ENCODE peak calls at places on chromosomes 3 and 15, in four cellular contexts. One of them, this sample, is unnamed.

GRCh38 chr15:51750942-51751686 is at the start of gene TMOD2:
- DNase-seq in AG09309: no peak
- DNase-seq in CD8-positive, alpha-beta T cell: peak; percentile 38
- DNase-seq in psoas muscle: peak; percentile 44
- DNase-seq in this sample: no peak

GRCh38 chr15:101027920-101028319 is 108.8 kb downstream of the LRRK1 start:
- DNase-seq in CD8-positive, alpha-beta T cell: no peak
- DNase-seq in psoas muscle: no peak
- DNase-seq in AG09309: no peak
- DNase-seq in this sample: no peak

GRCh38 chr3:171892457-171892856 is 49.3 kb downstream of the TMEM212 start:
- DNase-seq in psoas muscle: no peak
- DNase-seq in AG09309: no peak
- DNase-seq in CD8-positive, alpha-beta T cell: no peak
- DNase-seq in this sample: no peak

GRCh38 chr15:65209701-65210643 is 1.3 kb downstream of the CILP start:
- DNase-seq in AG09309: no peak
- DNase-seq in CD8-positive, alpha-beta T cell: no peak
- DNase-seq in psoas muscle: peak; percentile 28
- DNase-seq in this sample: no peak

GRCh38 chr3:138752886-138753285 is 81.8 kb downstream of the PIK3CB start:
- DNase-seq in AG09309: no peak
- DNase-seq in CD8-positive, alpha-beta T cell: no peak
- DNase-seq in psoas muscle: no peak
- DNase-seq in this sample: no peak

GRCh38 chr3:196666001-196666867 is 26.7 kb downstream of the NRROS start:
- DNase-seq in psoas muscle: no peak
- DNase-seq in CD8-positive, alpha-beta T cell: no peak
- DNase-seq in AG09309: no peak
- DNase-seq in this sample: peak; percentile 31

GRCh38 chr3:33221241-33221640 is 2.6 kb upstream of the SUSD5 start:
- DNase-seq in CD8-positive, alpha-beta T cell: no peak
- DNase-seq in AG09309: no peak
- DNase-seq in psoas muscle: no peak
- DNase-seq in this sample: no peak

GRCh38 chr3:177299250-177299649 is 102.0 kb upstream of the TBL1XR1 start:
- DNase-seq in AG09309: no peak
- DNase-seq in psoas muscle: no peak
- DNase-seq in CD8-positive, alpha-beta T cell: no peak
- DNase-seq in this sample: no peak

GRCh38 chr3:22862111-22862510 is 341.0 kb upstream of the UBE2E2 start:
- DNase-seq in CD8-positive, alpha-beta T cell: no peak
- DNase-seq in psoas muscle: no peak
- DNase-seq in AG09309: no peak
- DNase-seq in this sample: no peak

GRCh38 chr15:40093224-40093842 is 15.3 kb downstream of the BMF start:
- DNase-seq in psoas muscle: no peak
- DNase-seq in AG09309: no peak
- DNase-seq in CD8-positive, alpha-beta T cell: no peak
- DNase-seq in this sample: no peak

GRCh38 chr3:189799366-189799765 is 168.2 kb downstream of the TP63 start:
- DNase-seq in CD8-positive, alpha-beta T cell: no peak
- DNase-seq in AG09309: no peak
- DNase-seq in psoas muscle: no peak
- DNase-seq in this sample: no peak

GRCh38 chr3:53817211-53817610 is 29.0 kb downstream of the CHDH start:
- DNase-seq in AG09309: no peak
- DNase-seq in CD8-positive, alpha-beta T cell: no peak
- DNase-seq in psoas muscle: no peak
- DNase-seq in this sample: no peak

GRCh38 chr3:78506581-78507195 is 1261.1 kb downstream of the ROBO1 start:
- DNase-seq in AG09309: peak; percentile 65
- DNase-seq in CD8-positive, alpha-beta T cell: no peak
- DNase-seq in psoas muscle: no peak
- DNase-seq in this sample: no peak

GRCh38 chr15:99447497-99448371 is 118.0 kb upstream of the MEF2A start:
- DNase-seq in psoas muscle: no peak
- DNase-seq in AG09309: no peak
- DNase-seq in CD8-positive, alpha-beta T cell: no peak
- DNase-seq in this sample: no peak

GRCh38 chr3:52852419-52852818 is 17.6 kb upstream of the MUSTN1 start:
- DNase-seq in CD8-positive, alpha-beta T cell: no peak
- DNase-seq in AG09309: no peak
- DNase-seq in psoas muscle: no peak
- DNase-seq in this sample: no peak

GRCh38 chr15:81723758-81724157 is 322.1 kb downstream of the MEX3B start:
- DNase-seq in AG09309: no peak
- DNase-seq in psoas muscle: peak; percentile 11
- DNase-seq in CD8-positive, alpha-beta T cell: no peak
- DNase-seq in this sample: no peak

GRCh38 chr3:155548194-155548593 is 196.7 kb downstream of the PLCH1 start:
- DNase-seq in CD8-positive, alpha-beta T cell: no peak
- DNase-seq in psoas muscle: no peak
- DNase-seq in AG09309: peak; percentile 8
- DNase-seq in this sample: peak; percentile 5

GRCh38 chr15:57941816-57942215 is 123.7 kb downstream of the ALDH1A2 start:
- DNase-seq in AG09309: no peak
- DNase-seq in psoas muscle: no peak
- DNase-seq in CD8-positive, alpha-beta T cell: no peak
- DNase-seq in this sample: no peak

GRCh38 chr3:37961622-37962455 is 28.7 kb upstream of the VILL start:
- DNase-seq in AG09309: no peak
- DNase-seq in psoas muscle: no peak
- DNase-seq in CD8-positive, alpha-beta T cell: no peak
- DNase-seq in this sample: no peak

GRCh38 chr15:78988361-78988911 is 43.6 kb upstream of the CTSH start:
- DNase-seq in AG09309: peak; percentile 92
- DNase-seq in CD8-positive, alpha-beta T cell: no peak
- DNase-seq in psoas muscle: peak; percentile 67
- DNase-seq in this sample: peak; percentile 97

GRCh38 chr3:98326036-98326435 is 27.6 kb upstream of the OR5K4 start:
- DNase-seq in psoas muscle: no peak
- DNase-seq in AG09309: no peak
- DNase-seq in CD8-positive, alpha-beta T cell: no peak
- DNase-seq in this sample: no peak

GRCh38 chr15:75840659-75841058 is 2.6 kb upstream of the UBE2Q2 start:
- DNase-seq in AG09309: peak; percentile 28
- DNase-seq in psoas muscle: no peak
- DNase-seq in CD8-positive, alpha-beta T cell: no peak
- DNase-seq in this sample: peak; percentile 39

GRCh38 chr3:161673845-161674244 is 177.2 kb downstream of the OTOL1 start:
- DNase-seq in AG09309: no peak
- DNase-seq in psoas muscle: no peak
- DNase-seq in CD8-positive, alpha-beta T cell: no peak
- DNase-seq in this sample: no peak

GRCh38 chr15:63601026-63601726 is 4.0 kb downstream of the FBXL22 start:
- DNase-seq in psoas muscle: peak; percentile 46
- DNase-seq in CD8-positive, alpha-beta T cell: peak; percentile 59
- DNase-seq in AG09309: no peak
- DNase-seq in this sample: no peak

GRCh38 chr3:32969656-32970055 is 18.2 kb downstream of the CCR4 start:
- DNase-seq in AG09309: no peak
- DNase-seq in CD8-positive, alpha-beta T cell: no peak
- DNase-seq in psoas muscle: no peak
- DNase-seq in this sample: no peak

GRCh38 chr15:39575180-39575579 is 5.7 kb upstream of the THBS1 start:
- DNase-seq in CD8-positive, alpha-beta T cell: no peak
- DNase-seq in AG09309: no peak
- DNase-seq in psoas muscle: no peak
- DNase-seq in this sample: no peak

GRCh38 chr15:62610499-62610898 is 432.0 kb upstream of the TPM1 start:
- DNase-seq in CD8-positive, alpha-beta T cell: no peak
- DNase-seq in AG09309: no peak
- DNase-seq in psoas muscle: no peak
- DNase-seq in this sample: no peak

GRCh38 chr3:48232734-48233133 is 8.2 kb upstream of the ZNF589 start:
- DNase-seq in CD8-positive, alpha-beta T cell: peak; percentile 70
- DNase-seq in psoas muscle: peak; percentile 67
- DNase-seq in AG09309: no peak
- DNase-seq in this sample: peak; percentile 38

GRCh38 chr3:30098656-30099454 is 507.5 kb upstream of the TGFBR2 start:
- DNase-seq in AG09309: no peak
- DNase-seq in CD8-positive, alpha-beta T cell: no peak
- DNase-seq in psoas muscle: no peak
- DNase-seq in this sample: peak; percentile 6

GRCh38 chr3:10447527-10448260 is 57.7 kb downstream of the ATP2B2 start:
- DNase-seq in psoas muscle: no peak
- DNase-seq in CD8-positive, alpha-beta T cell: no peak
- DNase-seq in AG09309: no peak
- DNase-seq in this sample: no peak

GRCh38 chr15:57554821-57555185 is 36.9 kb upstream of the MYZAP start:
- DNase-seq in AG09309: no peak
- DNase-seq in psoas muscle: no peak
- DNase-seq in CD8-positive, alpha-beta T cell: no peak
- DNase-seq in this sample: no peak

GRCh38 chr15:41024141-41024540 is 70.9 kb downstream of the CHAC1 start:
- DNase-seq in CD8-positive, alpha-beta T cell: no peak
- DNase-seq in psoas muscle: no peak
- DNase-seq in AG09309: peak; percentile 32
- DNase-seq in this sample: no peak

GRCh38 chr3:196246612-196247308 is 30.4 kb downstream of the SLC51A start:
- DNase-seq in psoas muscle: no peak
- DNase-seq in CD8-positive, alpha-beta T cell: no peak
- DNase-seq in AG09309: peak; percentile 98
- DNase-seq in this sample: no peak

GRCh38 chr3:102125197-102125993 is 276.1 kb downstream of the NFKBIZ start:
- DNase-seq in AG09309: no peak
- DNase-seq in CD8-positive, alpha-beta T cell: no peak
- DNase-seq in psoas muscle: no peak
- DNase-seq in this sample: no peak

GRCh38 chr3:52490938-52491526 is 4.1 kb upstream of the STAB1 start:
- DNase-seq in psoas muscle: peak; percentile 54
- DNase-seq in AG09309: peak; percentile 20
- DNase-seq in CD8-positive, alpha-beta T cell: no peak
- DNase-seq in this sample: no peak

GRCh38 chr3:5160926-5161858 is 26.3 kb upstream of the EDEM1 start:
- DNase-seq in CD8-positive, alpha-beta T cell: no peak
- DNase-seq in psoas muscle: no peak
- DNase-seq in AG09309: no peak
- DNase-seq in this sample: no peak

DNA sequence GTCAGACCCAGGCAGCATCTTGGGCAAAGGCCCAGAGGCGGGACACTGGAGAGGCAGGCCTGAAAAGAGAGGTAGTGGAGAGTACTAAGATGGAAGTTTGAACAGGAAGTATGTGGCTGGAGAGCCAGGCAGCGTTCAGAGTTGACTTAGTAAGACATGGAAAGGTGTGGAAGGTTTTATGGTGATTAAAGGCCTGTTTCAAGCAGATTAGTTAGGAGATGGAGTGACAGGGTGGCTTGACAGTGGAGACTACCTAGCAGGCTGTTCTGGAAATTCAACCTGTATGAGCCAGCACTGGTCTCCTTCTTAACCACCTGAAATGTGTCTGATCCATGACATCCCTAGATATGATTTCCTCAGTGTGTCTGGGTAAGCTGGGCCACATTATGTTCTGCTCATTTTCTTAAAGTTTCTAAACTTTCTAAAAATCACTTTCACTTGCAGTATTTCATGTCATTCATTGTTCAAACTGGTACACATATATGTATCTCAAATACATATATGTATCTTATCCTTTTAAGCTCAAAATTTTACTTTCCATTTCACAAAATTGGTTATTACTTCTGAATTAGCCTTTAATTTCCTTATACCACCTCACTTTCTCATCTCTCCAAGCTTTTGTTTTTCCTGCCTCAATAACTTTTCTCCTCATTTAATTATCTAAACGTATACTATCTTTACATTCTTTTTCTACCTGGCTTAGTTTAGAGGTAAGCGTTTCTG is 43.4 kb upstream of the ARL14 start:
- DNase-seq in psoas muscle: no peak
- DNase-seq in AG09309: no peak
- DNase-seq in CD8-positive, alpha-beta T cell: no peak
- DNase-seq in this sample: no peak
- H3K4me3 ChIP-seq in psoas muscle: no peak overlapping the region
- H3K4me3 ChIP-seq in AG09309: no peak overlapping the region
- H3K4me3 ChIP-seq in CD8-positive, alpha-beta T cell: no peak overlapping the region
- H3K4me3 ChIP-seq in this sample: no peak overlapping the region

DNA sequence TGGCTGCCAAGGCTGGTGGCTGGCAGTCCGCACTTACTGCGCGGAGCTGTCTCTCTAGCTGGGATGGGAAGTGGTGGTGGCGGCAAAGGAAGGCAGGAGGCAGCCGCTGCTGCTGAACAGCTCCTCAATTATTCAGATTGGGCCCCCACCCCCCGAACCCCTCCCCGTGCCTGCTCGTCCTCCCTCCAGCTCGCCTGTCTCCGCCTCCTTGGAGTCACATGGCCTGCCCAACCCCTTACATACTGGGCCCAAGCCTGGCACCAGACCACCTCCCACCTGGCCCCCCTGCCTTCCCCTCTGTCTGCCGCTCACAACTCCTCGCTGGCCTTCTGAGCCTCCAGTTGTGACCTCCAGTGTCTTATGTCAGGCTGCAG is at the start of gene SLC7A14:
- DNase-seq in CD8-positive, alpha-beta T cell: no peak
- DNase-seq in AG09309: no peak
- DNase-seq in psoas muscle: no peak
- DNase-seq in this sample: no peak
- H3K4me3 ChIP-seq in CD8-positive, alpha-beta T cell: no peak within 1 kb of the TSS
- H3K4me3 ChIP-seq in AG09309: peak within 1 kb of the TSS; percentile 92
- H3K4me3 ChIP-seq in psoas muscle: no peak within 1 kb of the TSS
- H3K4me3 ChIP-seq in this sample: peak within 1 kb of the TSS; percentile 50

GRCh38 chr3:143071776-143072175 is 47.8 kb upstream of the CHST2 start:
- DNase-seq in CD8-positive, alpha-beta T cell: no peak
- DNase-seq in psoas muscle: no peak
- DNase-seq in AG09309: no peak
- DNase-seq in this sample: no peak
- H3K4me3 ChIP-seq in CD8-positive, alpha-beta T cell: no peak overlapping the region
- H3K4me3 ChIP-seq in psoas muscle: no peak overlapping the region
- H3K4me3 ChIP-seq in AG09309: no peak overlapping the region
- H3K4me3 ChIP-seq in this sample: no peak overlapping the region

GRCh38 chr3:71504250-71505036 is 79.1 kb downstream of the FOXP1 start:
- DNase-seq in CD8-positive, alpha-beta T cell: no peak
- DNase-seq in AG09309: peak; percentile 74
- DNase-seq in psoas muscle: no peak
- DNase-seq in this sample: peak; percentile 40
- H3K4me3 ChIP-seq in CD8-positive, alpha-beta T cell: no peak overlapping the region
- H3K4me3 ChIP-seq in AG09309: peak overlapping the region; percentile 22
- H3K4me3 ChIP-seq in psoas muscle: no peak overlapping the region
- H3K4me3 ChIP-seq in this sample: peak overlapping the region; percentile 18